ENCODE peak calls at places on chromosomes 6 and 20, in seven cellular contexts. One of them, this sample, is unnamed. For H3K27me3, the result is how much of the 10 kb centered on the place peaks cover.

GRCh38 chr20:32474967-32475819 is 109.9 kb downstream of the NOL4L start:
- DNase-seq in SK-N-SH: peak
- DNase-seq in HCT116: no peak
- DNase-seq in K562: peak
- DNase-seq in GM12878: no peak
- DNase-seq in HepG2: peak
- DNase-seq in H1: no peak
- DNase-seq in this sample: no peak

GRCh38 chr6:80771941-80772340 is 665.5 kb downstream of the BCKDHB start:
- DNase-seq in SK-N-SH: no peak
- DNase-seq in HCT116: no peak
- DNase-seq in K562: no peak
- DNase-seq in GM12878: no peak
- DNase-seq in HepG2: no peak
- DNase-seq in H1: no peak
- DNase-seq in this sample: no peak

GRCh38 chr6:108592371-108593337 is 31.9 kb downstream of the FOXO3 start:
- DNase-seq in SK-N-SH: no peak
- DNase-seq in HCT116: no peak
- DNase-seq in K562: peak
- DNase-seq in GM12878: peak
- DNase-seq in HepG2: no peak
- DNase-seq in H1: no peak
- DNase-seq in this sample: no peak

GRCh38 chr20:41182296-41183212 is 45.2 kb downstream of the PLCG1 start:
- DNase-seq in SK-N-SH: no peak
- DNase-seq in HCT116: no peak
- DNase-seq in K562: no peak
- DNase-seq in GM12878: no peak
- DNase-seq in HepG2: no peak
- DNase-seq in H1: no peak
- DNase-seq in this sample: no peak

GRCh38 chr6:152575621-152576150 is 61.5 kb downstream of the SYNE1 start:
- DNase-seq in SK-N-SH: no peak
- DNase-seq in HCT116: no peak
- DNase-seq in K562: no peak
- DNase-seq in GM12878: no peak
- DNase-seq in HepG2: no peak
- DNase-seq in H1: no peak
- DNase-seq in this sample: no peak

GRCh38 chr6:73409395-73409794 is 14.8 kb downstream of the DDX43 start:
- DNase-seq in SK-N-SH: no peak
- DNase-seq in HCT116: no peak
- DNase-seq in K562: no peak
- DNase-seq in GM12878: no peak
- DNase-seq in HepG2: peak
- DNase-seq in H1: no peak
- DNase-seq in this sample: no peak

GRCh38 chr20:33832113-33832853 is 21.1 kb downstream of the CHMP4B start:
- DNase-seq in SK-N-SH: no peak
- DNase-seq in HCT116: no peak
- DNase-seq in K562: no peak
- DNase-seq in GM12878: no peak
- DNase-seq in HepG2: no peak
- DNase-seq in H1: no peak
- DNase-seq in this sample: no peak

GRCh38 chr6:44052419-44053011 is 74.7 kb downstream of the MRPL14 start:
- DNase-seq in SK-N-SH: peak
- DNase-seq in HCT116: no peak
- DNase-seq in K562: peak
- DNase-seq in GM12878: no peak
- DNase-seq in HepG2: no peak
- DNase-seq in H1: no peak
- DNase-seq in this sample: no peak

GRCh38 chr6:1315560-1316386 is 3.9 kb downstream of the FOXQ1 start:
- DNase-seq in SK-N-SH: no peak
- DNase-seq in HCT116: no peak
- DNase-seq in K562: no peak
- DNase-seq in GM12878: no peak
- DNase-seq in HepG2: peak
- DNase-seq in H1: no peak
- DNase-seq in this sample: no peak

GRCh38 chr6:1313364-1313754 is 1.5 kb downstream of the FOXQ1 start:
- DNase-seq in SK-N-SH: no peak
- DNase-seq in HCT116: no peak
- DNase-seq in K562: no peak
- DNase-seq in GM12878: no peak
- DNase-seq in HepG2: no peak
- DNase-seq in H1: no peak
- DNase-seq in this sample: no peak

GRCh38 chr6:1313755-1314503 is 2.0 kb downstream of the FOXQ1 start:
- DNase-seq in SK-N-SH: peak
- DNase-seq in HCT116: peak
- DNase-seq in K562: no peak
- DNase-seq in GM12878: no peak
- DNase-seq in HepG2: peak
- DNase-seq in H1: no peak
- DNase-seq in this sample: no peak

GRCh38 chr6:1315201-1315559 is 3.3 kb downstream of the FOXQ1 start:
- DNase-seq in SK-N-SH: no peak
- DNase-seq in HCT116: no peak
- DNase-seq in K562: no peak
- DNase-seq in GM12878: no peak
- DNase-seq in HepG2: no peak
- DNase-seq in H1: no peak
- DNase-seq in this sample: no peak

GRCh38 chr6:1314617-1315016 is 2.7 kb downstream of the FOXQ1 start:
- DNase-seq in SK-N-SH: no peak
- DNase-seq in HCT116: no peak
- DNase-seq in K562: no peak
- DNase-seq in GM12878: no peak
- DNase-seq in HepG2: no peak
- DNase-seq in H1: no peak
- DNase-seq in this sample: no peak
- H3K27me3 ChIP-seq in SK-N-SH: half or more
- H3K27me3 ChIP-seq in HCT116: under half
- H3K27me3 ChIP-seq in K562: under half
- H3K27me3 ChIP-seq in GM12878: under half
- H3K27me3 ChIP-seq in HepG2: under half
- H3K27me3 ChIP-seq in H1: half or more
- H3K27me3 ChIP-seq in this sample: half or more

DNA sequence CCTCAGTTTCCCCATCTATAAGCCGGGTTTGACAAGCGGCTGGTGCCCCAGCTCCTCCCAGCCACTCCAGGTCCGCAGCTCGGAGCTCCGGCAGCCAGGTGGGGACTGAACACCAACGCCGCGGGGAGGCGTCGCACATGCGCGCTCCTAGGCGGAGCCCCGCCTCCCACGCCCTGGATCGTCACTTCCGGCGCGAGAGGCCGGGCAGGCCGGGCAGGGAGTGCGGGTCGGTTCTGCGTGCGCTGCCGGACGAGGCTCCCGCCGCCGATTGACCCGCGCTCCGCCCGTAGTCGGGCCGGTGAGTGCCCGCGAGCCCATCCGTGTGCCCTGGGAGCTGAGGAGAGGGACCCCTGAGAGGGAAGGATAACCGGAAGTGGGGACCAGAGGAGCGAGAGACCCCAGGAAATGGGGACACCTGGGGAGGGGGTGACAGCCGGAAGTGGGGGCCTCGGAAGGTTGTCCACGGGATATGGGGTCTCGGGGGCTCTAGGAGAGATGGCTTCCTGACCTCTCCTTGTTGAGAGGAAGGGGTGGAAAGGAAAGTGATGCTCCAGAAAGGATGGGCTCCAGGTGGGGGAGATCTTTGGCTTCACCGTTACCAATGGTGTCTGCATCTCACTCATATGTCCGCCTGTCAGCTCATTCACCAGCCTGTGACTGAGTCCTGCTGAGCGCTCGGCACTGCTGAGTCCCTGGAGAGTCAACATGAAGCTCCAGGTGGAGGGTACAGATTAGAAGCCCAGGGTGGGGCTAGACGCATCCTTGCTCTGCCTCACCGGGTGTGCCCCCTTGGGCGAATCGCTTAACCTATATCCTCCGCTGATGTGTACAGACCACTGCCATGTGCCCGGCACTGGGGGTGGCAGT is at the start of gene TTPAL:
- DNase-seq in SK-N-SH: peak
- DNase-seq in HCT116: peak
- DNase-seq in K562: peak
- DNase-seq in GM12878: peak
- DNase-seq in HepG2: peak
- DNase-seq in H1: peak
- DNase-seq in this sample: peak
- TF ChIP-seq YY1 in SK-N-SH: no peak
- TF ChIP-seq YY1 in HCT116: no peak
- TF ChIP-seq YY1 in K562: peak
- TF ChIP-seq YY1 in GM12878: peak
- TF ChIP-seq YY1 in HepG2: peak
- TF ChIP-seq YY1 in H1: no peak
- TF ChIP-seq YY1 in this sample: no peak

GRCh38 chr6:34099878-34100277 is 46.0 kb downstream of the GRM4 start:
- DNase-seq in SK-N-SH: peak
- DNase-seq in HCT116: no peak
- DNase-seq in K562: no peak
- DNase-seq in GM12878: no peak
- DNase-seq in HepG2: no peak
- DNase-seq in H1: no peak
- DNase-seq in this sample: no peak

GRCh38 chr6:34095741-34096140 is 50.1 kb downstream of the GRM4 start:
- DNase-seq in SK-N-SH: no peak
- DNase-seq in HCT116: no peak
- DNase-seq in K562: no peak
- DNase-seq in GM12878: no peak
- DNase-seq in HepG2: no peak
- DNase-seq in H1: no peak
- DNase-seq in this sample: no peak

GRCh38 chr6:34096193-34096592 is 49.7 kb downstream of the GRM4 start:
- DNase-seq in SK-N-SH: no peak
- DNase-seq in HCT116: no peak
- DNase-seq in K562: no peak
- DNase-seq in GM12878: no peak
- DNase-seq in HepG2: no peak
- DNase-seq in H1: no peak
- DNase-seq in this sample: no peak

GRCh38 chr6:34100788-34101187 is 45.1 kb downstream of the GRM4 start:
- DNase-seq in SK-N-SH: no peak
- DNase-seq in HCT116: no peak
- DNase-seq in K562: no peak
- DNase-seq in GM12878: no peak
- DNase-seq in HepG2: no peak
- DNase-seq in H1: no peak
- DNase-seq in this sample: no peak

GRCh38 chr6:34098045-34098936 is 47.6 kb downstream of the GRM4 start:
- DNase-seq in SK-N-SH: no peak
- DNase-seq in HCT116: no peak
- DNase-seq in K562: no peak
- DNase-seq in GM12878: no peak
- DNase-seq in HepG2: no peak
- DNase-seq in H1: no peak
- DNase-seq in this sample: no peak
- H3K27me3 ChIP-seq in SK-N-SH: under half
- H3K27me3 ChIP-seq in HCT116: under half
- H3K27me3 ChIP-seq in K562: half or more
- H3K27me3 ChIP-seq in GM12878: under half
- H3K27me3 ChIP-seq in HepG2: half or more
- H3K27me3 ChIP-seq in H1: under half
- H3K27me3 ChIP-seq in this sample: under half

DNA sequence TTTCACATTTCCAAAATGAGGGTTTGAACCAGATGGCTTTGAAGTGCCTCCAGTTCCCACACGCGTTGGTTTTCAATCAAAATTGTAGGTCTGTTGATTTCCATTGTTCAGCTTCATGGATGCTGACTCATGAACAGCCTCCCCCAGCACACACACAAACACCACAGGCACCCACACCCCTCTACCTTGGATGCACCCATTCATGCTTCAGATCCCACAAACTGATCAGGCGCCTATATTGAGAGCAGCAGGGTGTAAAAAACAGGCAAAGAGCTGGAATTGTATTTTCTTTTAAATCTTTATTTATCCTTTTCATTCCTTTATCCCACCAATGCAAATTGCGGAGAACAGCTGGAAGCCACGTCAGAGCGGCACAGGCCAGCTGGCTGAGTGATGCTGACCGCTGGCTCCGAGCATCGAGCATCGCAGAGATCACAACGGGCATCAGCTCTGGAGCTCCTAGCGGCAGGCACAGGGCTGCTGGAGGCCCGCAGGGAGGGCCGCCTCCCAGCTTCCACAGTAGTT is 29.3 kb upstream of the TBC1D7 start:
- DNase-seq in SK-N-SH: no peak
- DNase-seq in HCT116: no peak
- DNase-seq in K562: peak
- DNase-seq in GM12878: no peak
- DNase-seq in HepG2: no peak
- DNase-seq in H1: no peak
- DNase-seq in this sample: no peak
- TF ChIP-seq YY1 in SK-N-SH: no peak
- TF ChIP-seq YY1 in HCT116: no peak
- TF ChIP-seq YY1 in K562: no peak
- TF ChIP-seq YY1 in GM12878: no peak
- TF ChIP-seq YY1 in HepG2: no peak
- TF ChIP-seq YY1 in H1: no peak
- TF ChIP-seq YY1 in this sample: no peak

GRCh38 chr6:33895988-33896387 is 92.2 kb upstream of the MLN start:
- DNase-seq in SK-N-SH: no peak
- DNase-seq in HCT116: no peak
- DNase-seq in K562: no peak
- DNase-seq in GM12878: no peak
- DNase-seq in HepG2: no peak
- DNase-seq in H1: no peak
- DNase-seq in this sample: no peak
- H3K27me3 ChIP-seq in SK-N-SH: under half
- H3K27me3 ChIP-seq in HCT116: under half
- H3K27me3 ChIP-seq in K562: half or more
- H3K27me3 ChIP-seq in GM12878: under half
- H3K27me3 ChIP-seq in HepG2: half or more
- H3K27me3 ChIP-seq in H1: under half
- H3K27me3 ChIP-seq in this sample: under half

GRCh38 chr20:52766645-52767435 is 205.3 kb upstream of the TSHZ2 start:
- DNase-seq in SK-N-SH: no peak
- DNase-seq in HCT116: no peak
- DNase-seq in K562: no peak
- DNase-seq in GM12878: no peak
- DNase-seq in HepG2: no peak
- DNase-seq in H1: no peak
- DNase-seq in this sample: no peak

GRCh38 chr20:52763321-52763853 is 208.8 kb upstream of the TSHZ2 start:
- DNase-seq in SK-N-SH: no peak
- DNase-seq in HCT116: no peak
- DNase-seq in K562: no peak
- DNase-seq in GM12878: no peak
- DNase-seq in HepG2: no peak
- DNase-seq in H1: no peak
- DNase-seq in this sample: no peak

DNA sequence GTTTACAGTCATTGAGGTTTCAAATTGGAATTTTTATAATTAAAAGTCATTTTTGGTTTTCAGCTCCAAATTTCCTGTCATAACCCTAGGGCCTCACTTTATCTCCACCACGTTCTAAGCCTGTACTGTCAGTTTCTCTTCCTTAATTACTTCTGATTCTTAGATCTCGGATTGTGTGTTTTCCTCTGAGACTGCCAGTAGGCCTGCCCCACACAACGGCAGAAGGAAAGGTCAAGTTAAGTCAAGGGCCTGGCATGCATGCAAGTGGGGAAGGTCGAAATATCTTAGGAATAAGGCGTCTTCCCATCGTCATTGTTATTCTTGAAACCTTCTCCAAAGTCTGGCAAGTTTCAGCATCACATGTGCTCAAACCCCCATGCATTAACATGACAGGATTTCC is 203.5 kb upstream of the TSHZ2 start:
- DNase-seq in SK-N-SH: no peak
- DNase-seq in HCT116: no peak
- DNase-seq in K562: no peak
- DNase-seq in GM12878: no peak
- DNase-seq in HepG2: no peak
- DNase-seq in H1: no peak
- DNase-seq in this sample: no peak
- TF ChIP-seq YY1 in SK-N-SH: no peak
- TF ChIP-seq YY1 in HCT116: no peak
- TF ChIP-seq YY1 in K562: no peak
- TF ChIP-seq YY1 in GM12878: no peak
- TF ChIP-seq YY1 in HepG2: no peak
- TF ChIP-seq YY1 in H1: no peak
- TF ChIP-seq YY1 in this sample: no peak